ENCODE peak calls at places on chromosomes 13 and 19, in five cellular contexts. A is PC-9, Y is hepatocyte, T is GM23338, K is Caco-2. I is an unnamed sample. For H3K36me3, the result is how much of the 10 kb centered on the place peaks cover.

GRCh38 chr13:37414667-37415066 is 183.9 kb downstream of the POSTN start:
- DNase-seq in A (no peak), Y (no peak), T (peak), K (no peak), I (no peak)

GRCh38 chr13:32427852-32428580 is at the start of gene N4BP2L1:
- DNase-seq in A (peak), Y (peak), T (peak), K (peak), I (peak)

GRCh38 chr13:46717275-46717674 is 79.7 kb downstream of the ESD start:
- DNase-seq in A (no peak), Y (no peak), T (no peak), K (no peak), I (no peak)

GRCh38 chr13:28464861-28465260 is 30.1 kb downstream of the FLT1 start:
- DNase-seq in A (no peak), Y (no peak), T (no peak), K (no peak), I (no peak)

GRCh38 chr19:27767234-27767633 is 1445.7 kb downstream of the UQCRFS1 start:
- DNase-seq in A (no peak), Y (no peak), T (no peak), K (no peak), I (no peak)

GRCh38 chr19:51224163-51224641 is 678 bp upstream of the CD33 start:
- DNase-seq in A (no peak), Y (no peak), T (no peak), K (no peak), I (no peak)

GRCh38 chr13:96762876-96763275 is 231.4 kb downstream of the OXGR1 start:
- DNase-seq in A (no peak), Y (no peak), T (no peak), K (no peak), I (no peak)

GRCh38 chr19:16076958-16077611 is 790 bp downstream of the TPM4 start:
- DNase-seq in A (no peak), Y (peak), T (peak), K (no peak), I (no peak)

GRCh38 chr19:17497149-17497798 is 14.2 kb upstream of the PGLS start:
- DNase-seq in A (no peak), Y (no peak), T (peak), K (no peak), I (no peak)

GRCh38 chr13:114015608-114016295 is 41.9 kb upstream of the C13orf46 start:
- DNase-seq in A (peak), Y (no peak), T (no peak), K (no peak), I (no peak)

GRCh38 chr13:114015111-114015551 is 41.3 kb upstream of the C13orf46 start:
- DNase-seq in A (no peak), Y (no peak), T (no peak), K (no peak), I (no peak)

GRCh38 chr13:114013336-114013735 is 39.5 kb upstream of the C13orf46 start:
- DNase-seq in A (no peak), Y (no peak), T (no peak), K (no peak), I (no peak)

GRCh38 chr13:114012921-114013320 is 39.0 kb upstream of the C13orf46 start:
- DNase-seq in A (no peak), Y (no peak), T (no peak), K (no peak), I (no peak)

GRCh38 chr13:114013952-114014629 is 40.2 kb upstream of the C13orf46 start:
- DNase-seq in A (no peak), Y (no peak), T (no peak), K (no peak), I (no peak)
- H3K36me3 ChIP-seq in A (under half), Y (under half), T (under half), K (under half), I (half or more)

DNA sequence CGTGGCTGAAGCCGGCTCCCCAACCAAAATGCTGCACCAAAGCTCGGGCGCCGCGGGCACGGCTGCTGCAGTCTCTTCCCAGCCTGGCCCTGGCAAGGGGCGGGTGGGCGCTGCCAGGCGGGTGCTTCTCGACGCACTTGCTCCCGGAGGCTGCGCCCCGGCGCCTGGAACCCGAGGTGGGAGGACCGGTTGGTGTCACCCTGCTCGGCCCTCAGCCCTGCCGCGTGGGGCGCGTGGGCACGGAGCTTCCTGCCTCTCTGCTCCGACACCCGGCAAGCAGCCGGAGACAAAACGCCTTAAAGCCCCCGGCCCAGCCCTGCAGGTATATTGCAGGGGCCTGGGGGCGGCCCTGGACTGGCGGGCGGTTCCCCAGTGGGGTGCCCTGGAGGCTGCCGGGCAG is 34.7 kb downstream of the BTBD2 start:
- DNase-seq in A (no peak), Y (no peak), T (no peak), K (no peak), I (no peak)
- H3K36me3 ChIP-seq in A (under half), Y (under half), T (under half), K (under half), I (under half)

GRCh38 chr13:98476538-98476966 is 100.4 kb downstream of the STK24 start:
- DNase-seq in A (peak), Y (no peak), T (peak), K (no peak), I (peak)

GRCh38 chr13:98475521-98475920 is 101.4 kb downstream of the STK24 start:
- DNase-seq in A (peak), Y (no peak), T (peak), K (no peak), I (no peak)

GRCh38 chr13:98474292-98474691 is 102.6 kb downstream of the STK24 start:
- DNase-seq in A (no peak), Y (no peak), T (no peak), K (no peak), I (no peak)

GRCh38 chr13:98474761-98475160 is 102.1 kb downstream of the STK24 start:
- DNase-seq in A (no peak), Y (no peak), T (no peak), K (no peak), I (no peak)

GRCh38 chr13:98476106-98476505 is 100.8 kb downstream of the STK24 start:
- DNase-seq in A (no peak), Y (no peak), T (peak), K (no peak), I (peak)
- H3K36me3 ChIP-seq in A (under half), Y (under half), T (under half), K (under half), I (under half)

DNA sequence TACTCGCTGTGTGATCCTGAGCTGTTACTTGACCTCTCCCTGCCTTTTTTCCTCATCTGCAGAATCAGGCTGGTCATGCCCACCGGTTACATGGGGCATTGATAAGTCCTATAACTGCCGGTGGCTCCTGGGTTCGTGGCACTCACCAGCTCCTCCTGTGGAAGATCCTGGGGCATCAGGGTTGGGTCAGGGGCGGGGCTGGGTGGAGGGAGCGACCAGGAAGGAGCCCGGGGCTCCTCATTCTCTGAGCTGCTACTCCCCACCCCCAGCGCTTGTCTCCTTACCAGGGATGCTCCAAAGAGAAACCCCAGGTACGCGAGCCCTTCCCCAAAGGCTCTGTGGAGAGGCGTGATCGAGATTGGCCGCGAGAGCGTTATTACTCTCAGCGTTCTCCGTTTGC is 10.6 kb downstream of the HDGFL2 start:
- DNase-seq in A (no peak), Y (no peak), T (peak), K (no peak), I (no peak)
- H3K36me3 ChIP-seq in A (under half), Y (under half), T (under half), K (under half), I (under half)

I was measured in CD8-positive, alpha-beta T cell.